ENCODE peak calls at places on chromosomes 4 and X, in five cellular contexts. L is SK-N-SH, D is PC-3, S is HCT116, G is MM.1S. J is an unnamed sample.

GRCh38 chr4:122341906-122342305 is 36.9 kb upstream of the ADAD1 start:
- DNase-seq in G (no peak), D (peak; percentile 30), S (no peak), L (no peak), J (no peak)

GRCh38 chr4:122621010-122621616 is at the start of gene IL21:
- DNase-seq in D (no peak), S (no peak), G (no peak), L (no peak), J (no peak)

GRCh38 chr4:119664168-119664907 is 35.7 kb upstream of the PDE5A start:
- DNase-seq in S (no peak), G (peak; percentile 74), L (no peak), D (no peak), J (no peak)

GRCh38 chr4:48851651-48852050 is 20.8 kb downstream of the OCIAD1 start:
- DNase-seq in L (no peak), D (peak; percentile 57), G (no peak), S (no peak), J (no peak)

GRCh38 chr4:124121511-124121934 is 591.0 kb downstream of the ANKRD50 start:
- DNase-seq in S (no peak), L (no peak), G (no peak), D (peak; percentile 84), J (no peak)

GRCh38 chr4:30536231-30536630 is 183.9 kb upstream of the PCDH7 start:
- DNase-seq in S (no peak), G (no peak), L (no peak), D (peak; percentile 21), J (no peak)

GRCh38 chrX:119636419-119636818 is 30.2 kb upstream of the NKRF start:
- DNase-seq in L (no peak), S (no peak), D (no peak), G (no peak), J (no peak)

GRCh38 chr4:86117781-86118302 is 242.0 kb downstream of the MAPK10 start:
- DNase-seq in S (no peak), L (peak; percentile 5), G (no peak), D (peak; percentile 18), J (no peak)

GRCh38 chr4:138449938-138450337 is 207.8 kb upstream of the SLC7A11 start:
- DNase-seq in S (no peak), D (no peak), L (peak; percentile 1), G (no peak), J (no peak)

GRCh38 chr4:139916041-139916440 is 237.9 kb downstream of the MAML3 start:
- DNase-seq in L (no peak), S (no peak), D (no peak), G (no peak), J (no peak)

GRCh38 chr4:124060261-124060918 is 652.1 kb downstream of the ANKRD50 start:
- DNase-seq in D (peak; percentile 64), L (peak; percentile 11), G (peak; percentile 80), S (no peak), J (no peak)

GRCh38 chrX:139823806-139824205 is 109.0 kb downstream of the ATP11C start:
- DNase-seq in S (no peak), G (no peak), L (no peak), D (peak; percentile 47), J (no peak)

GRCh38 chrX:103442536-103442901 is 66.2 kb downstream of the BEX3 start:
- DNase-seq in D (no peak), S (no peak), L (no peak), G (no peak), J (no peak)

GRCh38 chr4:128980816-128981326 is 112.5 kb downstream of the SCLT1 start:
- DNase-seq in L (no peak), G (no peak), D (no peak), S (no peak), J (no peak)

GRCh38 chr4:22019676-22020075 is 71.1 kb upstream of the KCNIP4 start:
- DNase-seq in S (no peak), D (peak; percentile 7), G (no peak), L (no peak), J (no peak)

GRCh38 chr4:145056325-145057130 is 41.5 kb downstream of the ANAPC10 start:
- DNase-seq in S (no peak), D (no peak), L (no peak), G (no peak), J (no peak)

GRCh38 chr4:185839204-185839712 is 27.3 kb upstream of the SORBS2 start:
- DNase-seq in G (no peak), L (no peak), D (peak; percentile 89), S (peak; percentile 54), J (peak; percentile 77)

GRCh38 chrX:7155163-7155562 is 7.2 kb upstream of the PUDP start:
- DNase-seq in G (no peak), D (no peak), L (no peak), S (no peak), J (no peak)

GRCh38 chr4:88897180-88897579 is 159.8 kb downstream of the FAM13A start:
- DNase-seq in L (no peak), G (no peak), S (no peak), D (peak; percentile 4), J (no peak)

GRCh38 chr4:119300072-119300387 is 21.9 kb downstream of the FABP2 start:
- DNase-seq in G (no peak), D (peak; percentile 25), L (peak; percentile 47), S (no peak), J (no peak)

GRCh38 chr4:93084599-93085305 is 743.8 kb upstream of the ATOH1 start:
- DNase-seq in G (no peak), S (no peak), L (no peak), D (no peak), J (peak; percentile 19)

GRCh38 chrX:135453381-135453780 is 31.6 kb downstream of the SMIM10L2A start:
- DNase-seq in D (no peak), S (no peak), L (no peak), G (no peak), J (no peak)

GRCh38 chrX:19350831-19351447 is 7.2 kb downstream of the PDHA1 start:
- DNase-seq in D (no peak), S (no peak), G (no peak), L (no peak), J (no peak)

GRCh38 chrX:3811331-3812311 is 98.2 kb upstream of the PRKX start:
- DNase-seq in G (peak; percentile 62), D (no peak), L (peak; percentile 35), S (peak; percentile 6), J (peak; percentile 34)

GRCh38 chr4:29336851-29337250 is 1383.3 kb upstream of the PCDH7 start:
- DNase-seq in D (no peak), G (no peak), S (no peak), L (no peak), J (no peak)

GRCh38 chr4:13088726-13089658 is 395.1 kb downstream of the RAB28 start:
- DNase-seq in L (no peak), S (no peak), G (no peak), D (peak; percentile 21), J (no peak)

GRCh38 chrX:134803551-134804183 is 145.4 kb upstream of the PLAC1 start:
- DNase-seq in D (no peak), S (no peak), L (no peak), G (no peak), J (no peak)

GRCh38 chrX:136202889-136203288 is 48.3 kb downstream of the MAP7D3 start:
- DNase-seq in G (no peak), S (no peak), D (peak; percentile 64), L (no peak), J (no peak)

GRCh38 chr4:167956676-167957075 is 135.7 kb upstream of the ANXA10 start:
- DNase-seq in D (peak; percentile 53), S (no peak), G (no peak), L (no peak), J (no peak)

GRCh38 chr4:108168213-108168671 is 490 bp downstream of the LEF1 start:
- DNase-seq in L (no peak), D (no peak), S (no peak), G (peak; percentile 27), J (no peak)

GRCh38 chr4:68373513-68373912 is 23.6 kb upstream of the YTHDC1 start:
- DNase-seq in S (no peak), L (peak; percentile 54), G (no peak), D (no peak), J (peak; percentile 92)

GRCh38 chr4:64539234-64539849 is 130.1 kb upstream of the TECRL start:
- DNase-seq in S (peak; percentile 16), D (peak; percentile 75), L (peak; percentile 50), G (peak; percentile 71), J (peak; percentile 68)

GRCh38 chr4:140315970-140316369 is 57.5 kb upstream of the SCOC start:
- DNase-seq in D (no peak), S (no peak), G (no peak), L (no peak), J (peak; percentile 54)

GRCh38 chr4:99960648-99961047 is 10.6 kb upstream of the H2AZ1 start:
- DNase-seq in L (no peak), S (no peak), G (no peak), D (no peak), J (no peak)

GRCh38 chr4:53640576-53641459 is 49.5 kb upstream of the LNX1 start:
- DNase-seq in D (no peak), G (peak; percentile 19), L (no peak), S (no peak), J (peak; percentile 49)

GRCh38 chrX:106177106-106177981 is 9.2 kb downstream of the PWWP3B start:
- DNase-seq in S (no peak), L (no peak), D (no peak), G (no peak), J (peak; percentile 83)

GRCh38 chr4:187464561-187464960 is 531.0 kb upstream of the ZFP42 start:
- DNase-seq in S (no peak), D (peak; percentile 4), L (no peak), G (no peak), J (no peak)

DNA sequence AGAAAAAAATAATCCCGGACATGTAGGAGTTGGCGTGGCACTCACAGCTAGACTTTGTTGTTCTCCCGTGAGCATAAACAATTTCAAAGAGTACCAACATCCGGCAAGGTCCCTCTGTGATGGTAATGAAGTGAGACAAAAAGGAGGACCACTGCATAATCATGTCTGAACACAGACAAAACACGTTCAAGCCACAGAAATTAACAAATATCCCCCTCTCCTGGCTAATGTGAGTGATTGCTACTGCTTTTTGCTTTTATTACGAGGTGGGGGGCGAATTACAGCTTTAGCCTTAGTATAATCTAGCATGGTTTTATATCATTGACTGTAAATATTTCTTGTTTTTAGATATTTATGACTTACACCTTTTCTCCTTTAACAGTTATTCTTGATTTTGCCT is 118.5 kb downstream of the PLS3 start:
- DNase-seq in S (peak; percentile 7), L (peak; percentile 61), D (peak; percentile 56), G (no peak), J (peak; percentile 54)
- H3K9ac ChIP-seq in S (no peak overlapping the region), L (no peak overlapping the region), D (no peak overlapping the region), G (no peak overlapping the region), J (no peak overlapping the region)

DNA sequence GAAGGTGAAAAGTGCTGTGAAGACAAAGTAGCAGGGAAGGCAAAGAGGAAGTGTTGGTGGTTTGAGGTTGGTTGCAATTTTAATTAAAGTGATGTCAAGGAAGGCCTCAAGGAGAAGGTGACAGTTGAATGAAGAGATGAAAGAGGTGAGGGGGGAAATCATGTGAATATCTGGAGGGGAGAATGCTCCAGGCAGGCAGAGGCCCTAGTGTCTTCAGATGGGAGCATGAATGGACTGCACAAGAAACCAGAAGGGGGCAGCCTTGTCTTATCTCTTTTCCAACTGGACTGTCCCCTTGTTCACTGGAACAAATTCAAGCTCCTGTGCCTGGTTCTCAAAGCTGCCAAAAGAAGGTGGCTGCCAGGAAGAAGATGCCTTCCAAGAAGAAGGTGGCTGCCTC is 68.4 kb downstream of the MAOB start:
- DNase-seq in S (peak; percentile 10), G (no peak), D (peak; percentile 56), L (no peak), J (peak; percentile 59)
- TF ChIP-seq CTCF in S (peak; percentile 13), G (no peak), D (peak; percentile 56), L (peak; percentile 36), J (peak; percentile 53)

GRCh38 chrX:2710041-2710471 is 19.0 kb downstream of the CD99 start:
- DNase-seq in G (no peak), S (peak; percentile 51), L (no peak), D (peak; percentile 76), J (no peak)
- TF ChIP-seq EZH2phosphoT487 in G (no peak), S (no peak), L (no peak), D (no peak), J (no peak)

GRCh38 chrX:149493567-149494562 is 11.2 kb downstream of the IDS start:
- DNase-seq in S (no peak), G (no peak), L (no peak), D (peak; percentile 43), J (no peak)
- H3K9ac ChIP-seq in S (no peak overlapping the region), G (no peak overlapping the region), L (no peak overlapping the region), D (peak overlapping the region; percentile 45), J (no peak overlapping the region)

J was measured in neural progenitor cell.